ENCODE peak calls at places on chromosomes 11 and 22, in four cellular contexts. A, K, O and B are unnamed samples.

GRCh38 chr11:85133636-85134035 is 493.5 kb downstream of the DLG2 start:
- DNase-seq in A (no peak), K (no peak), O (no peak), B (no peak)

GRCh38 chr11:130141561-130142341 is 17.8 kb upstream of the ST14 start:
- DNase-seq in A (no peak), K (no peak), O (no peak), B (no peak)

GRCh38 chr22:33710326-33710725 is 209.9 kb downstream of the LARGE1 start:
- DNase-seq in A (no peak), K (no peak), O (no peak), B (no peak)

GRCh38 chr11:12482839-12483238 is 105.5 kb downstream of the PARVA start:
- DNase-seq in A (no peak), K (no peak), O (no peak), B (no peak)

GRCh38 chr11:14460147-14460546 is 39.5 kb downstream of the COPB1 start:
- DNase-seq in A (no peak), K (no peak), O (no peak), B (no peak)

GRCh38 chr11:8056810-8057463 is 24.1 kb upstream of the TUB start:
- DNase-seq in A (no peak), K (no peak), O (peak; percentile 73), B (peak; percentile 15)

GRCh38 chr22:20499769-20500168 is 4.2 kb upstream of the KLHL22 start:
- DNase-seq in A (no peak), K (no peak), O (no peak), B (no peak)

GRCh38 chr22:48459859-48460823 is 1367.5 kb downstream of the BRD1 start:
- DNase-seq in A (no peak), K (no peak), O (no peak), B (no peak)

GRCh38 chr11:65291613-65292012 is 23.1 kb upstream of the CDC42EP2 start:
- DNase-seq in A (no peak), K (peak; percentile 15), O (peak; percentile 51), B (no peak)

GRCh38 chr11:99693941-99694492 is 673.3 kb downstream of the CNTN5 start:
- DNase-seq in A (no peak), K (peak; percentile 23), O (peak; percentile 18), B (no peak)

GRCh38 chr11:4684631-4685285 is 12.9 kb downstream of the OR51E2 start:
- DNase-seq in A (no peak), K (no peak), O (no peak), B (no peak)

GRCh38 chr22:40187389-40187788 is 9.7 kb downstream of the TNRC6B start:
- DNase-seq in A (no peak), K (no peak), O (no peak), B (no peak)

GRCh38 chr11:76155455-76156232 is 50.7 kb downstream of the WNT11 start:
- DNase-seq in A (no peak), K (no peak), O (no peak), B (no peak)

GRCh38 chr11:72781313-72782080 is 12.3 kb downstream of the STARD10 start:
- DNase-seq in A (no peak), K (no peak), O (no peak), B (no peak)

GRCh38 chr11:45092901-45093760 is 53.3 kb upstream of the PRDM11 start:
- DNase-seq in A (no peak), K (peak; percentile 97), O (peak; percentile 73), B (no peak)

GRCh38 chr11:1393038-1393710 is 3.4 kb downstream of the BRSK2 start:
- DNase-seq in A (no peak), K (no peak), O (no peak), B (no peak)

GRCh38 chr22:38865201-38866023 is 6.6 kb downstream of the CBX6 start:
- DNase-seq in A (peak; percentile 17), K (no peak), O (no peak), B (no peak)

GRCh38 chr22:20154602-20155183 is 3.8 kb upstream of the CCDC188 start:
- DNase-seq in A (no peak), K (no peak), O (no peak), B (no peak)

GRCh38 chr11:74257934-74258553 is 53.4 kb downstream of the P4HA3 start:
- DNase-seq in A (no peak), K (peak; percentile 18), O (no peak), B (no peak)

GRCh38 chr22:30875481-30876215 is 92.9 kb downstream of the MORC2 start:
- DNase-seq in A (no peak), K (no peak), O (no peak), B (no peak)

GRCh38 chr11:44978961-44979331 is 28.3 kb upstream of the TP53I11 start:
- DNase-seq in A (no peak), K (no peak), O (peak; percentile 60), B (no peak)

GRCh38 chr11:1876361-1877063 is 15.2 kb downstream of the PRR33 start:
- DNase-seq in A (no peak), K (no peak), O (no peak), B (no peak)

GRCh38 chr22:44702479-44703219 is 645 bp downstream of the PRR5 start:
- DNase-seq in A (no peak), K (no peak), O (no peak), B (no peak)

GRCh38 chr11:105298630-105299029 is 159.1 kb upstream of the CARD18 start:
- DNase-seq in A (no peak), K (no peak), O (peak; percentile 26), B (no peak)

GRCh38 chr11:64245401-64245796 is 1.3 kb downstream of the PPP1R14B start:
- DNase-seq in A (no peak), K (no peak), O (no peak), B (no peak)

GRCh38 chr11:7303146-7303545 is 51.4 kb downstream of the SYT9 start:
- DNase-seq in A (no peak), K (no peak), O (no peak), B (no peak)

GRCh38 chr11:65043881-65044501 is 3.0 kb downstream of the SAC3D1 start:
- DNase-seq in A (no peak), K (no peak), O (no peak), B (no peak)

GRCh38 chr22:47816121-47816915 is 1053.9 kb downstream of the TBC1D22A start:
- DNase-seq in A (no peak), K (no peak), O (no peak), B (no peak)

GRCh38 chr11:63610604-63611394 is 3.4 kb downstream of the PLAAT3 start:
- DNase-seq in A (no peak), K (no peak), O (no peak), B (no peak)

GRCh38 chr22:37623075-37624016 is 14.7 kb downstream of the GGA1 start:
- DNase-seq in A (no peak), K (peak; percentile 12), O (no peak), B (no peak)

GRCh38 chr11:61146413-61146812 is 14.8 kb downstream of the VPS37C start:
- DNase-seq in A (no peak), K (no peak), O (no peak), B (no peak)

GRCh38 chr11:42951266-42951665 is 360.5 kb upstream of the API5 start:
- DNase-seq in A (no peak), K (no peak), O (no peak), B (no peak)

GRCh38 chr11:116420770-116421528 is 351.8 kb downstream of the BUD13 start:
- DNase-seq in A (no peak), K (no peak), O (no peak), B (no peak)